ENCODE peak calls at places on chromosomes 2 and 18, in eight cellular contexts. One of them, this sample, is unnamed.

GRCh38 chr2:42100696-42101585 is 53.1 kb downstream of the PKDCC start:
- DNase-seq in WERI-Rb-1: no peak
- DNase-seq in stomach: peak
- DNase-seq in dorsolateral prefrontal cortex: no peak
- DNase-seq in neural progenitor cell: peak
- DNase-seq in Peyer's patch: peak
- DNase-seq in GM12865: peak
- DNase-seq in foreskin fibroblast: no peak
- DNase-seq in this sample: peak

GRCh38 chr18:47191956-47192355 is 15.8 kb upstream of the IER3IP1 start:
- DNase-seq in WERI-Rb-1: no peak
- DNase-seq in stomach: no peak
- DNase-seq in dorsolateral prefrontal cortex: no peak
- DNase-seq in neural progenitor cell: no peak
- DNase-seq in Peyer's patch: no peak
- DNase-seq in GM12865: no peak
- DNase-seq in foreskin fibroblast: peak
- DNase-seq in this sample: no peak

GRCh38 chr18:25737710-25738251 is 352.6 kb downstream of the SS18 start:
- DNase-seq in WERI-Rb-1: peak
- DNase-seq in stomach: no peak
- DNase-seq in dorsolateral prefrontal cortex: no peak
- DNase-seq in neural progenitor cell: no peak
- DNase-seq in Peyer's patch: no peak
- DNase-seq in GM12865: no peak
- DNase-seq in foreskin fibroblast: peak
- DNase-seq in this sample: no peak

GRCh38 chr2:57575703-57576268 is 470.8 kb upstream of the VRK2 start:
- DNase-seq in WERI-Rb-1: no peak
- DNase-seq in stomach: no peak
- DNase-seq in dorsolateral prefrontal cortex: no peak
- DNase-seq in neural progenitor cell: no peak
- DNase-seq in Peyer's patch: no peak
- DNase-seq in GM12865: no peak
- DNase-seq in foreskin fibroblast: no peak
- DNase-seq in this sample: no peak

GRCh38 chr2:11598228-11598731 is 64.4 kb downstream of the GREB1 start:
- DNase-seq in WERI-Rb-1: no peak
- DNase-seq in stomach: no peak
- DNase-seq in dorsolateral prefrontal cortex: no peak
- DNase-seq in neural progenitor cell: no peak
- DNase-seq in Peyer's patch: no peak
- DNase-seq in GM12865: no peak
- DNase-seq in foreskin fibroblast: no peak
- DNase-seq in this sample: no peak

GRCh38 chr18:35888329-35888728 is 84.2 kb upstream of the RMP24 start:
- DNase-seq in WERI-Rb-1: no peak
- DNase-seq in stomach: no peak
- DNase-seq in dorsolateral prefrontal cortex: no peak
- DNase-seq in neural progenitor cell: no peak
- DNase-seq in Peyer's patch: no peak
- DNase-seq in GM12865: no peak
- DNase-seq in foreskin fibroblast: no peak
- DNase-seq in this sample: no peak

GRCh38 chr18:3114456-3114855 is 101.5 kb upstream of the LPIN2 start:
- DNase-seq in WERI-Rb-1: peak
- DNase-seq in stomach: no peak
- DNase-seq in dorsolateral prefrontal cortex: no peak
- DNase-seq in neural progenitor cell: no peak
- DNase-seq in Peyer's patch: no peak
- DNase-seq in GM12865: no peak
- DNase-seq in foreskin fibroblast: no peak
- DNase-seq in this sample: no peak

GRCh38 chr18:57772387-57772799 is 30.7 kb downstream of the ATP8B1 start:
- DNase-seq in WERI-Rb-1: no peak
- DNase-seq in stomach: peak
- DNase-seq in dorsolateral prefrontal cortex: no peak
- DNase-seq in neural progenitor cell: no peak
- DNase-seq in Peyer's patch: no peak
- DNase-seq in GM12865: no peak
- DNase-seq in foreskin fibroblast: no peak
- DNase-seq in this sample: no peak

GRCh38 chr2:167310442-167310841 is 422.2 kb downstream of the XIRP2 start:
- DNase-seq in WERI-Rb-1: no peak
- DNase-seq in stomach: no peak
- DNase-seq in dorsolateral prefrontal cortex: no peak
- DNase-seq in neural progenitor cell: peak
- DNase-seq in Peyer's patch: no peak
- DNase-seq in GM12865: no peak
- DNase-seq in foreskin fibroblast: no peak
- DNase-seq in this sample: no peak

DNA sequence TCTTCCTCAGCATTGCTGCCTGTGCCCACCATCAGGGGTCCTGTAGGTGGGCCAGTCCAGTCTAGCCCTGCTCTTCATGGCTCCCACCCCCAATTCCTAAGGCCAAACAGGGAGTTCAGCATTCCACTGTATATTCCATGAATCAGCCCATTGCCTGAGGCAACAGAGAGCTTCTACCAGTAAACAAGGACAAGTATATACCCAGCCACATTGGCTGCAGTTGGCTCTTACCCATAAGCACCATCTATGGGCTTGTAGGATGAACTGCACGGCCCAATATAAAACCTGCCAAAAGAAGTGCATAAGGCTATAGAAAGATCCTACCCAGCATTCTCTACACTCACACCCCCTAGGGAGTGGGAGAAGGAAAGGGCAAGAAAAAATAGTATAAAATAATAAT is 95.1 kb upstream of the SALL3 start:
- DNase-seq in WERI-Rb-1: no peak
- DNase-seq in stomach: no peak
- DNase-seq in dorsolateral prefrontal cortex: no peak
- DNase-seq in neural progenitor cell: no peak
- DNase-seq in Peyer's patch: no peak
- DNase-seq in GM12865: no peak
- DNase-seq in foreskin fibroblast: no peak
- DNase-seq in this sample: no peak
- TF ChIP-seq CTCF in WERI-Rb-1: peak
- TF ChIP-seq CTCF in stomach: no peak
- TF ChIP-seq CTCF in dorsolateral prefrontal cortex: no peak
- TF ChIP-seq CTCF in neural progenitor cell: peak
- TF ChIP-seq CTCF in Peyer's patch: no peak
- TF ChIP-seq CTCF in GM12865: no peak
- TF ChIP-seq CTCF in foreskin fibroblast: no peak
- TF ChIP-seq CTCF in this sample: no peak

GRCh38 chr2:163157891-163158511 is 319.4 kb upstream of the KCNH7 start:
- DNase-seq in WERI-Rb-1: no peak
- DNase-seq in stomach: no peak
- DNase-seq in dorsolateral prefrontal cortex: no peak
- DNase-seq in neural progenitor cell: no peak
- DNase-seq in Peyer's patch: no peak
- DNase-seq in GM12865: no peak
- DNase-seq in foreskin fibroblast: peak
- DNase-seq in this sample: no peak

GRCh38 chr2:163157411-163157810 is 318.8 kb upstream of the KCNH7 start:
- DNase-seq in WERI-Rb-1: no peak
- DNase-seq in stomach: no peak
- DNase-seq in dorsolateral prefrontal cortex: no peak
- DNase-seq in neural progenitor cell: no peak
- DNase-seq in Peyer's patch: no peak
- DNase-seq in GM12865: no peak
- DNase-seq in foreskin fibroblast: peak
- DNase-seq in this sample: no peak

GRCh38 chr2:163155925-163156324 is 317.4 kb upstream of the KCNH7 start:
- DNase-seq in WERI-Rb-1: no peak
- DNase-seq in stomach: no peak
- DNase-seq in dorsolateral prefrontal cortex: no peak
- DNase-seq in neural progenitor cell: no peak
- DNase-seq in Peyer's patch: no peak
- DNase-seq in GM12865: no peak
- DNase-seq in foreskin fibroblast: no peak
- DNase-seq in this sample: no peak

DNA sequence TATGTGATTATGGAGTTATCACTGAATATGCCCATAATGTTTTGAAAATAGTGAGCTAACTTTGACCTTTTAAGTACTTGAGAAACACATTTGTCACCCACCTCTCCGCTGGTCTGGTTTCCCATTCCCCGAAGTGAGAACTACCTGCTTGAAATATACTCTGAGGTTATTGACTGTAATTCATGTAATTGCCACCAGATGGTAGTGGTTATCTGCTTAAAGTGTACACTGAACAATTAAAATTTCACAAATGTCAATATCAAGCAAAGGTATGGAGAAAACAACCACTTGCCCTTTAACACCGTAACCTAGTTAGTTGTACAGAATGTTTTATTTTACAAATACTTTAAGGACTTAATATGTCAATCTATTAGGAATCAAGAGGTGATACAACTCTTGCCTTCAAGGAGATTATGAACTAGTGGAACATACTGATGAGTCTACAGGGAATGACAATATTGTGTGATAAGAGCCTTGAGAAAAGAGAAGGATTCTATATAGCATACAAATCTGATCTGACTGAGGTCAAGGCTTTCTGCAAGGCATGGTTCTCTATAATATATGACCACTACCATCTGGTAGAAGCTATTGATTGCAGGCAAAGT is 316.8 kb upstream of the KCNH7 start:
- DNase-seq in WERI-Rb-1: no peak
- DNase-seq in stomach: no peak
- DNase-seq in dorsolateral prefrontal cortex: no peak
- DNase-seq in neural progenitor cell: peak
- DNase-seq in Peyer's patch: no peak
- DNase-seq in GM12865: peak
- DNase-seq in foreskin fibroblast: no peak
- DNase-seq in this sample: no peak
- TF ChIP-seq CTCF in WERI-Rb-1: peak
- TF ChIP-seq CTCF in stomach: peak
- TF ChIP-seq CTCF in dorsolateral prefrontal cortex: peak
- TF ChIP-seq CTCF in neural progenitor cell: peak
- TF ChIP-seq CTCF in Peyer's patch: peak
- TF ChIP-seq CTCF in GM12865: peak
- TF ChIP-seq CTCF in foreskin fibroblast: peak
- TF ChIP-seq CTCF in this sample: peak

DNA sequence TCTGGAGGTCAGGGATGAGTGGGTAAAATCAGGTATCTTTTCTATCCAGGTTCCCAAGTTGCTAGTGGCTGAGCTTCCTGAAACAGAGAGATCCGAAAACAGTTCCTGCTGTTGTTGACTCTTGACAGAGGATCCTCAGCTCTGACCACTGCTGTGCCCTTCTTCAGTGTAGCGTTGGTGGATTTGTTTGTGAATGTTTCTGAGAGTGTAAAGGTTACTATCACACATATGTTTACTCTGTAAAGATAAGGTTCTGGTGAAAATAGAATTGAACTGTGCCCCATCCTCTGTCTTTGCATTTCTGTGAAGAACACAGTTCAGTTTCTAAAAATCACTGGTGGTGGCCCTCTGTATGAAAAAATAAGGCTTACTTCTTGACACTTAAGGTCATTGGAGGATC is 119.8 kb downstream of the LDLRAD4 start:
- DNase-seq in WERI-Rb-1: no peak
- DNase-seq in stomach: no peak
- DNase-seq in dorsolateral prefrontal cortex: no peak
- DNase-seq in neural progenitor cell: no peak
- DNase-seq in Peyer's patch: no peak
- DNase-seq in GM12865: no peak
- DNase-seq in foreskin fibroblast: no peak
- DNase-seq in this sample: no peak
- TF ChIP-seq CTCF in WERI-Rb-1: no peak
- TF ChIP-seq CTCF in stomach: no peak
- TF ChIP-seq CTCF in dorsolateral prefrontal cortex: no peak
- TF ChIP-seq CTCF in neural progenitor cell: no peak
- TF ChIP-seq CTCF in Peyer's patch: no peak
- TF ChIP-seq CTCF in GM12865: no peak
- TF ChIP-seq CTCF in foreskin fibroblast: no peak
- TF ChIP-seq CTCF in this sample: no peak

GRCh38 chr18:63741769-63742168 is 33.4 kb upstream of the SERPINB7 start:
- DNase-seq in WERI-Rb-1: no peak
- DNase-seq in stomach: no peak
- DNase-seq in dorsolateral prefrontal cortex: no peak
- DNase-seq in neural progenitor cell: no peak
- DNase-seq in Peyer's patch: no peak
- DNase-seq in GM12865: no peak
- DNase-seq in foreskin fibroblast: peak
- DNase-seq in this sample: no peak
- TF ChIP-seq CTCF in WERI-Rb-1: peak
- TF ChIP-seq CTCF in stomach: no peak
- TF ChIP-seq CTCF in dorsolateral prefrontal cortex: no peak
- TF ChIP-seq CTCF in neural progenitor cell: peak
- TF ChIP-seq CTCF in Peyer's patch: no peak
- TF ChIP-seq CTCF in GM12865: no peak
- TF ChIP-seq CTCF in foreskin fibroblast: peak
- TF ChIP-seq CTCF in this sample: no peak

DNA sequence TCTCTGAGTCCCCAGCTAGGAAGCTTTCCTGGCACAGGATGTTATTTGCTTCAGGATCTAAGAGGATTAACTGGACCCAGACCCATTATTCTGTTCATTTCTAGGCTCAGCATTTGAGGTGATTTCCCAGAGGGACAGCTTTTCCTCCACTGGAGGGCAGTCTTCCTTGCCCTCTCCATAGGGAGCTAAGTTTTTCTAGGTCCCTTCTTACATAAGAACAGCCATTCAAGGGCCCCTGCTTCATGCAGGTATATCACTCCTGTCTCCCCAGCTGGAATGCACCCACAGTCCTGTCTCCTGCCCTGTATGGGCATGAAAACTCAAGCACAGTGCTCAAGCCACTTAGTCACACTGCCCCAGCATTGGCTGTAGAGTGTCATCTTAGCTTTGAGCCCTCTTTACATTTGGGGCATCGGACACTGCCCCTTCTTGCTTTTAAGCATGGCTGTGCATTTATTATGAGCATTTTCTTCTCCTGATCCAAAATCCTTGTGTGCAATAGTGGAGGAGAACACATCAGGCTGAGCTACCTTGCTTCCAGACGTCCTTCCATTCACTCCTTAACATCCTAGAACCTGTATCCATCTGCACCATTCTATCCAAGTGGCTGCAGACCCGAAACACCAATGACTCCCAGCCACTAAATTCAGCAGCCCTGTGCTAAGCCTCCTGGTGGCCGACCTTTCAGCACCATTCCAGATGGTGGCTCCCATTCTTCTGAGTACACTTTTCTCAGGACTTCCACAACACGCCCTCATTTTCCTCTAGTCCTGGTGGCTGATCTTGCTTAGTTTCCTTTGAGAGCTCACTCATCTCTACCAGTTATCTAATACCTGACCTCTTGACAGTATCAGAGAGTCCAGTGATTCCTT is 80.0 kb downstream of the COPS8 start:
- DNase-seq in WERI-Rb-1: peak
- DNase-seq in stomach: no peak
- DNase-seq in dorsolateral prefrontal cortex: no peak
- DNase-seq in neural progenitor cell: peak
- DNase-seq in Peyer's patch: no peak
- DNase-seq in GM12865: peak
- DNase-seq in foreskin fibroblast: no peak
- DNase-seq in this sample: no peak
- TF ChIP-seq CTCF in WERI-Rb-1: peak
- TF ChIP-seq CTCF in stomach: no peak
- TF ChIP-seq CTCF in dorsolateral prefrontal cortex: no peak
- TF ChIP-seq CTCF in neural progenitor cell: peak
- TF ChIP-seq CTCF in Peyer's patch: no peak
- TF ChIP-seq CTCF in GM12865: peak
- TF ChIP-seq CTCF in foreskin fibroblast: peak
- TF ChIP-seq CTCF in this sample: no peak

This sample was measured in testis.